ENCODE peak calls at places on chromosomes 3 and 15, in ten cellular contexts. E, U, D, Q, I, X, A, G, K and F are unnamed samples.

GRCh38 chr3:46998121-46998851 is 18.8 kb downstream of the NBEAL2 start:
- DNase-seq in E (peak), U (peak), D (peak), Q (peak), I (peak), X (peak), A (no peak), G (no peak), K (peak), F (peak)

GRCh38 chr3:171239757-171240503 is 213.4 kb upstream of the SLC2A2 start:
- DNase-seq in E (no peak), U (no peak), D (no peak), Q (no peak), I (no peak), X (no peak), A (no peak), G (no peak), K (no peak), F (no peak)

GRCh38 chr3:31170932-31171670 is 276.6 kb upstream of the GADL1 start:
- DNase-seq in E (no peak), U (no peak), D (no peak), Q (peak), I (no peak), X (no peak), A (no peak), G (no peak), K (no peak), F (no peak)

GRCh38 chr15:57432141-57432701 is 55.9 kb downstream of the CGNL1 start:
- DNase-seq in E (no peak), U (no peak), D (no peak), Q (peak), I (no peak), X (no peak), A (no peak), G (no peak), K (no peak), F (no peak)

GRCh38 chr3:62527484-62527883 is 154.1 kb upstream of the FEZF2 start:
- DNase-seq in E (no peak), U (no peak), D (no peak), Q (no peak), I (peak), X (no peak), A (no peak), G (no peak), K (no peak), F (no peak)

GRCh38 chr15:35547775-35548364 is 1.9 kb upstream of the DPH6 start:
- DNase-seq in E (no peak), U (no peak), D (no peak), Q (no peak), I (peak), X (no peak), A (no peak), G (no peak), K (no peak), F (no peak)

GRCh38 chr15:94579261-94579660 is 347.9 kb downstream of the MCTP2 start:
- DNase-seq in E (no peak), U (no peak), D (no peak), Q (no peak), I (no peak), X (no peak), A (no peak), G (no peak), K (no peak), F (no peak)

GRCh38 chr3:89180334-89180733 is 72.9 kb downstream of the EPHA3 start:
- DNase-seq in E (no peak), U (no peak), D (no peak), Q (peak), I (no peak), X (no peak), A (no peak), G (no peak), K (no peak), F (no peak)